ENCODE peak calls at places on chromosomes 3 and 15, in five cellular contexts. M, P, D, W and C are unnamed samples.

GRCh38 chr15:95826831-95827230 is 503.7 kb upstream of the NR2F2 start:
- DNase-seq in D (no peak), M (no peak), W (peak), P (peak), C (no peak)

GRCh38 chr15:34820110-34820509 is 24.8 kb upstream of the ACTC1 start:
- DNase-seq in P (no peak), W (no peak), D (no peak), M (no peak), C (no peak)

GRCh38 chr15:65821070-65821469 is 29.0 kb upstream of the DENND4A start:
- DNase-seq in M (no peak), D (no peak), W (no peak), P (no peak), C (no peak)

GRCh38 chr3:45280971-45281370 is 54.9 kb upstream of the TMEM158 start:
- DNase-seq in D (no peak), M (no peak), W (no peak), P (no peak), C (no peak)

GRCh38 chr3:167330993-167331392 is 49.1 kb downstream of the ZBBX start:
- DNase-seq in M (no peak), P (no peak), D (no peak), W (no peak), C (no peak)

GRCh38 chr3:123528130-123528529 is 56.7 kb downstream of the HACD2 start:
- DNase-seq in M (no peak), W (no peak), D (no peak), P (no peak), C (no peak)

GRCh38 chr3:72699631-72700030 is 148.6 kb downstream of the SHQ1 start:
- DNase-seq in W (no peak), P (no peak), D (no peak), M (no peak), C (no peak)

GRCh38 chr15:79923068-79923514 is 26.3 kb upstream of the MTHFS start:
- DNase-seq in M (no peak), W (peak), P (peak), D (peak), C (peak)

GRCh38 chr3:52431459-52432223 is 13.3 kb downstream of the SEMA3G start:
- DNase-seq in W (no peak), D (no peak), P (no peak), M (no peak), C (no peak)

GRCh38 chr15:62607643-62608042 is 434.9 kb upstream of the TPM1 start:
- DNase-seq in P (no peak), M (no peak), D (no peak), W (no peak), C (peak)

GRCh38 chr3:127542441-127542952 is 48.0 kb downstream of the TPRA1 start:
- DNase-seq in P (peak), D (no peak), M (no peak), W (no peak), C (no peak)

GRCh38 chr3:48420561-48420960 is 9.3 kb downstream of the PLXNB1 start:
- DNase-seq in W (no peak), D (no peak), M (no peak), P (no peak), C (no peak)

GRCh38 chr3:38586546-38587520 is 62.7 kb downstream of the SCN5A start:
- DNase-seq in D (no peak), P (no peak), M (no peak), W (no peak), C (no peak)

GRCh38 chr15:79283252-79284048 is 928 bp downstream of the ANKRD34C start:
- DNase-seq in W (peak), D (no peak), M (no peak), P (peak), C (no peak)

GRCh38 chr3:52845691-52846426 is 11.0 kb upstream of the MUSTN1 start:
- DNase-seq in P (no peak), W (no peak), D (no peak), M (no peak), C (no peak)

GRCh38 chr15:101237161-101237775 is 14.6 kb downstream of the CHSY1 start:
- DNase-seq in D (no peak), P (no peak), M (no peak), W (no peak), C (no peak)

GRCh38 chr3:68876112-68876713 is 56.1 kb downstream of the TAFA4 start:
- DNase-seq in P (peak), D (no peak), W (peak), M (peak), C (peak)